ENCODE peak calls at places on chromosomes 1 and 21, in six cellular contexts. D, J, K, H, W and G are unnamed samples.

GRCh38 chr1:198523183-198523942 is 17.1 kb downstream of the ATP6V1G3 start:
- DNase-seq in H (no peak), D (no peak), W (no peak), J (no peak), K (no peak), G (no peak)

GRCh38 chr1:1937549-1938275 is 18.6 kb upstream of the TMEM52 start:
- DNase-seq in W (no peak), D (no peak), J (no peak), K (no peak), H (no peak), G (no peak)

GRCh38 chr1:230424440-230425251 is 1.5 kb downstream of the PGBD5 start:
- DNase-seq in J (no peak), W (no peak), H (no peak), D (no peak), K (no peak), G (peak; percentile 79)

GRCh38 chr1:30597711-30598110 is 125.7 kb downstream of the MATN1 start:
- DNase-seq in H (no peak), D (no peak), K (no peak), W (no peak), J (no peak), G (no peak)

GRCh38 chr1:226082959-226083302 is 20.4 kb downstream of the H3-3A start:
- DNase-seq in H (peak; percentile 64), J (peak; percentile 70), D (peak; percentile 56), W (peak; percentile 84), K (peak; percentile 93), G (no peak)

GRCh38 chr1:245166471-245166885 is 11.7 kb downstream of the KIF26B start:
- DNase-seq in J (no peak), W (no peak), H (no peak), D (no peak), K (no peak), G (no peak)

GRCh38 chr1:225691861-225692516 is 39.1 kb upstream of the ENAH start:
- DNase-seq in W (no peak), D (no peak), K (no peak), H (no peak), J (no peak), G (no peak)

GRCh38 chr1:233166896-233167295 is 128.6 kb downstream of the PCNX2 start:
- DNase-seq in D (no peak), J (no peak), K (no peak), W (no peak), H (no peak), G (no peak)

GRCh38 chr1:41876533-41877445 is 41.9 kb downstream of the HIVEP3 start:
- DNase-seq in W (no peak), J (no peak), D (no peak), H (no peak), K (no peak), G (no peak)

GRCh38 chr1:233549404-233549803 is 64.5 kb upstream of the KCNK1 start:
- DNase-seq in J (no peak), H (no peak), D (no peak), W (no peak), K (no peak), G (no peak)

GRCh38 chr1:203593723-203594122 is 32.9 kb upstream of the ATP2B4 start:
- DNase-seq in H (peak; percentile 59), D (peak; percentile 40), K (no peak), J (no peak), W (peak; percentile 70), G (no peak)

GRCh38 chr21:42438316-42439205 is 34.9 kb downstream of the UBASH3A start:
- DNase-seq in K (no peak), D (no peak), J (no peak), W (no peak), H (no peak), G (no peak)

GRCh38 chr1:221025391-221026355 is 146.4 kb downstream of the HLX start:
- DNase-seq in W (no peak), H (no peak), D (no peak), K (no peak), J (no peak), G (no peak)

GRCh38 chr1:1614204-1614953 is 921 bp upstream of the MIB2 start:
- DNase-seq in J (peak; percentile 71), D (no peak), W (no peak), H (peak; percentile 40), K (no peak), G (no peak)

GRCh38 chr1:108734176-108734865 is 12.2 kb upstream of the STXBP3 start:
- DNase-seq in K (no peak), W (no peak), D (no peak), J (no peak), H (no peak), G (no peak)

GRCh38 chr1:25848531-25848930 is 10.7 kb downstream of the AUNIP start:
- DNase-seq in K (no peak), W (no peak), J (no peak), D (no peak), H (no peak), G (no peak)

GRCh38 chr1:29332204-29332603 is 95.9 kb downstream of the PTPRU start:
- DNase-seq in J (no peak), H (no peak), K (no peak), D (no peak), W (peak; percentile 52), G (no peak)

GRCh38 chr1:191065346-191065745 is 587.7 kb upstream of the BRINP3 start:
- DNase-seq in J (no peak), W (no peak), D (no peak), K (no peak), H (no peak), G (no peak)

GRCh38 chr1:191065771-191066170 is 588.1 kb upstream of the BRINP3 start:
- DNase-seq in K (no peak), W (no peak), H (no peak), D (no peak), J (no peak), G (no peak)
- TF ChIP-seq EP300 in K (no peak), W (no peak), H (no peak), D (no peak), J (no peak), G (no peak)

GRCh38 chr1:32334864-32335618 is 992 bp downstream of the MARCKSL1 start:
- DNase-seq in W (peak; percentile 77), J (peak; percentile 68), K (no peak), D (peak; percentile 30), H (peak; percentile 64), G (no peak)

GRCh38 chr1:32336963-32337675 is 1.1 kb upstream of the MARCKSL1 start:
- DNase-seq in H (peak; percentile 50), K (no peak), W (no peak), J (no peak), D (no peak), G (no peak)

GRCh38 chr1:32337855-32338636 is 2.0 kb upstream of the MARCKSL1 start:
- DNase-seq in J (no peak), H (peak; percentile 40), W (no peak), K (no peak), D (no peak), G (no peak)

GRCh38 chr1:32335619-32335950 is 448 bp downstream of the MARCKSL1 start:
- DNase-seq in K (no peak), J (no peak), W (no peak), D (no peak), H (no peak), G (no peak)

DNA sequence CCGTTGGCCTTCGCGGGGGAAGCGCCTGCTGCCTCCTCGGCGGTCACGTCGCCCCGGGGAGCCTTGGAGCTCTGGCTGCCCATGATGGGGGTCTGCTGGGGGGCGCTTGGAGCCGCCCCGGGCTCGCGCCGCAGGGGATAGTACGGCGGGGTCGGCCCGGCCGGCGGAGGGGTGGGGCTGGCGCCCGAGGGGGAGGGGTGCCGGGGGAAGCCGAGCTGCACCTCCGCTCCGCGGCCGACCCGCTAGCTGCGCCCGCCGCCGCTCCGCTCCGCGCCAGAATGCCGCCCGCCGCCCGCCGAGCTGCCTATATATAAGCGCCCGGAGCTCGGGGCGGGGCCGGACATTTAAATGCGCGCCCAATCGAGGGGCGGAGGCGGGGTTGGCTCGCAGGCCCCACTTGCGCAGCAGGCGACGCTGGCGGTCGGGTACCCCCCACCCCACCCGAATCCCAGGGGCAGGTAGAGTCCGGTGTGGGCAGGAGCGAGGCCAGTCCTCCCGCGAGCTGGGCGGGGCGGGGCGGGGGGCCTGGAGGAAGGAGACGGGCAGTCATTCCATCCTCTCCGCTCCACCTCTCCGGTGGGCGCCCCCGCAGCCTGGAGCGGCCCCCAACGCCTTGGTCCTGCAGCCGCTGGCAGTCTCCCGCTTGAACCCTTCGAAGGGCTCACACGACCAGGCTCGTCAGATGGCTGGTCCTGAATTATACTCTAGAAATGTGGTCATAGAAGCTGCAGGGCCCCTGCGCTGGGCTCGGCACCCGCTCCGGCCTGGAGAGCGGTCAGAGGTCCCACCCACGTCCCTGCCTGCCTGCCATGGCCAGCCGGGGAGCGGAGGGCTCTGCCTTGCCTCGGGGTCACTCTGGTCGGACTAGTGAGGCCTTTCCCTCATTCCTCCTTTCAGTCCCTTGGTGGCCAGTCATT is at the start of gene MARCKSL1:
- DNase-seq in J (peak; percentile 92), H (peak; percentile 90), K (peak; percentile 93), D (peak; percentile 43), W (peak; percentile 91), G (no peak)
- TF ChIP-seq POLR2A in J (peak; percentile 86), H (no peak), K (peak; percentile 32), D (peak; percentile 90), W (no peak), G (peak; percentile 46)

GRCh38 chr1:172900359-172900997 is 150.3 kb downstream of the TNFSF18 start:
- DNase-seq in H (no peak), J (no peak), D (no peak), K (no peak), W (no peak), G (no peak)
- H3K4me1 ChIP-seq in H (peaks cover 3% of the 10 kb centered on the region), J (no peaks in the 10 kb centered on the region), D (peaks cover 31% of the 10 kb centered on the region), K (peaks cover 1% of the 10 kb centered on the region), W (peaks cover 3% of the 10 kb centered on the region), G (peaks cover 14% of the 10 kb centered on the region)

GRCh38 chr1:24336099-24336498 is 16.9 kb downstream of the GRHL3 start:
- DNase-seq in H (no peak), D (no peak), J (no peak), K (no peak), W (no peak), G (no peak)

GRCh38 chr1:24340770-24341169 is 21.6 kb downstream of the GRHL3 start:
- DNase-seq in D (no peak), W (no peak), J (no peak), H (no peak), K (no peak), G (no peak)

GRCh38 chr1:24339996-24340395 is 20.8 kb downstream of the GRHL3 start:
- DNase-seq in K (no peak), J (no peak), D (no peak), W (no peak), H (no peak), G (no peak)

GRCh38 chr1:24338447-24338846 is 19.3 kb downstream of the GRHL3 start:
- DNase-seq in H (no peak), K (no peak), D (no peak), J (no peak), W (no peak), G (no peak)

DNA sequence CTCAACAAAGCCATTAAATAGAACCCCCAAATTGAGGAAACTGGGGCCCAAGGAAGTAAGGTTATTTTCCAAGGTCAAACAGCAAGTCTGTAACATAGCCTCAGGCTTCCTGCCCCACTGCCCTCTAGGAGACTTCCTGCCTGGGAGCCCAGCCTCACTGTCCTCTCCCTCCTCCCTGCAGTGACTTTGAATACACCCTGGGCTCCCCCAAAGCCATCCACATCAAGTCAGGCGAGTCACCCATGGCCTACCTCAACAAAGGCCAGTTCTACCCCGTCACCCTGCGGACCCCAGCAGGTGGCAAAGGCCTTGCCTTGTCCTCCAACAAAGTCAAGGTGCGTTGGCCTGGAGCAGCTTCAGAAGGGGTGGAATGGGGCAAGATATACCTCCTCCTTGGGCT is 18.3 kb downstream of the GRHL3 start:
- DNase-seq in D (no peak), K (no peak), H (no peak), W (no peak), J (no peak), G (no peak)
- TF ChIP-seq EP300 in D (no peak), K (no peak), H (no peak), W (no peak), J (no peak), G (no peak)

GRCh38 chr1:214277704-214278635 is 3.0 kb upstream of the SMYD2 start:
- DNase-seq in H (no peak), D (no peak), W (no peak), J (no peak), K (no peak), G (no peak)
- TF ChIP-seq POLR2A in H (no peak), D (no peak), W (no peak), J (no peak), K (no peak), G (no peak)